ENCODE peak calls at places on chromosomes 12 and 14, in four cellular contexts. B, O, K and L are unnamed samples.

GRCh38 chr12:131939007-131939406 is 9.9 kb downstream of the PUS1 start:
- DNase-seq in K (no peak), O (peak; percentile 47), B (no peak), L (no peak)

GRCh38 chr12:54762390-54762789 is 91.9 kb upstream of the MUCL1 start:
- DNase-seq in B (no peak), K (no peak), O (no peak), L (no peak)

GRCh38 chr12:121894633-121895032 is 6.0 kb downstream of the PSMD9 start:
- DNase-seq in K (no peak), O (no peak), B (no peak), L (no peak)

GRCh38 chr12:58917699-58918334 is 2.5 kb downstream of the LRIG3 start:
- DNase-seq in B (no peak), K (no peak), O (no peak), L (no peak)

GRCh38 chr14:75283162-75283883 is 4.7 kb downstream of the FOS start:
- DNase-seq in B (no peak), O (peak; percentile 76), K (peak; percentile 49), L (no peak)

GRCh38 chr14:23079716-23080115 is 15.2 kb downstream of the ACIN1 start:
- DNase-seq in K (no peak), O (no peak), B (no peak), L (no peak)

GRCh38 chr12:31574803-31575573 is 15.9 kb downstream of the DENND5B start:
- DNase-seq in K (no peak), B (no peak), O (no peak), L (no peak)

GRCh38 chr12:94079965-94080683 is 68.3 kb upstream of the PLXNC1 start:
- DNase-seq in B (no peak), K (no peak), O (no peak), L (no peak)

GRCh38 chr12:82691513-82691912 is 4.8 kb downstream of the TMTC2 start:
- DNase-seq in K (no peak), O (no peak), B (no peak), L (no peak)

GRCh38 chr12:6979021-6979420 is 8.3 kb downstream of the EMG1 start:
- DNase-seq in K (no peak), O (no peak), B (no peak), L (no peak)

GRCh38 chr12:89280833-89281533 is 71.3 kb downstream of the DUSP6 start:
- DNase-seq in B (peak; percentile 16), O (no peak), K (no peak), L (no peak)

GRCh38 chr14:71534506-71534905 is 397.7 kb upstream of the RGS6 start:
- DNase-seq in O (no peak), K (no peak), B (no peak), L (no peak)

GRCh38 chr14:58641509-58641908 is 3.7 kb downstream of the DACT1 start:
- DNase-seq in O (no peak), K (no peak), B (no peak), L (no peak)
- TF ChIP-seq CTCF in O (no peak), K (no peak), B (no peak), L (no peak)

DNA sequence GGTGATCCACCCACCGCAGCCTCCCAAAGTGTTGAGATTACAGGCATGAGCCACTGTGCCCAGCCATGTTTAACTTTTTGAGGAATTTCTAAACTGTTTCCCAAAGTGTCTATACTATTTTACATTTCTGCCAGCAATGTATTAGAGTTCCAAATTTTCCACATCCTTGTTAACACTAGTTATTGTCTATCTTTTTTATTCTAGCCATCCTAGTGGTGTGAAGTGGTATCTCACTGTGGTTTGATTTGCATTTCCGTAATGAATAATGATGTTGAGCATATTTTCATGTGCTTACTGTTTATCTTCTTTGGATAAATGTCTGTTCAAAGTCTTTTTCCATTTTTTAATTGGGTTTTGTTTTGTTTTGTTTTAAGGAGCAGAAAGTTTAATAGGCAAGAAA is 14.7 kb downstream of the TXNRD1 start:
- DNase-seq in O (no peak), B (no peak), K (no peak), L (no peak)
- TF ChIP-seq CTCF in O (no peak), B (no peak), K (no peak), L (no peak)

GRCh38 chr12:2588345-2588744 is 206.4 kb upstream of the FKBP4 start:
- DNase-seq in K (no peak), B (no peak), O (no peak), L (no peak)
- TF ChIP-seq CTCF in K (no peak), B (no peak), O (no peak), L (no peak)

GRCh38 chr12:57175428-57176138 is 28.2 kb upstream of the LRP1-AS start:
- DNase-seq in O (no peak), K (peak; percentile 52), B (peak; percentile 76), L (no peak)
- TF ChIP-seq CTCF in O (peak; percentile 63), K (peak; percentile 15), B (peak; percentile 74), L (no peak)

GRCh38 chr12:68264864-68265256 is 11.5 kb upstream of the IL22 start:
- DNase-seq in O (no peak), B (no peak), K (no peak), L (no peak)
- TF ChIP-seq CTCF in O (no peak), B (no peak), K (no peak), L (no peak)

GRCh38 chr12:130796985-130797686 is 41.9 kb downstream of the STX2 start:
- DNase-seq in O (peak; percentile 65), K (peak; percentile 28), B (no peak), L (no peak)

GRCh38 chr12:130804216-130804615 is 34.8 kb downstream of the STX2 start:
- DNase-seq in O (no peak), B (no peak), K (no peak), L (no peak)

GRCh38 chr12:130799051-130799450 is 40.0 kb downstream of the STX2 start:
- DNase-seq in B (no peak), O (no peak), K (no peak), L (no peak)

GRCh38 chr12:130803707-130804106 is 35.3 kb downstream of the STX2 start:
- DNase-seq in O (no peak), K (no peak), B (no peak), L (no peak)

GRCh38 chr12:130800312-130800711 is 38.7 kb downstream of the STX2 start:
- DNase-seq in O (no peak), K (no peak), B (no peak), L (no peak)
- TF ChIP-seq CTCF in O (no peak), K (no peak), B (no peak), L (no peak)

DNA sequence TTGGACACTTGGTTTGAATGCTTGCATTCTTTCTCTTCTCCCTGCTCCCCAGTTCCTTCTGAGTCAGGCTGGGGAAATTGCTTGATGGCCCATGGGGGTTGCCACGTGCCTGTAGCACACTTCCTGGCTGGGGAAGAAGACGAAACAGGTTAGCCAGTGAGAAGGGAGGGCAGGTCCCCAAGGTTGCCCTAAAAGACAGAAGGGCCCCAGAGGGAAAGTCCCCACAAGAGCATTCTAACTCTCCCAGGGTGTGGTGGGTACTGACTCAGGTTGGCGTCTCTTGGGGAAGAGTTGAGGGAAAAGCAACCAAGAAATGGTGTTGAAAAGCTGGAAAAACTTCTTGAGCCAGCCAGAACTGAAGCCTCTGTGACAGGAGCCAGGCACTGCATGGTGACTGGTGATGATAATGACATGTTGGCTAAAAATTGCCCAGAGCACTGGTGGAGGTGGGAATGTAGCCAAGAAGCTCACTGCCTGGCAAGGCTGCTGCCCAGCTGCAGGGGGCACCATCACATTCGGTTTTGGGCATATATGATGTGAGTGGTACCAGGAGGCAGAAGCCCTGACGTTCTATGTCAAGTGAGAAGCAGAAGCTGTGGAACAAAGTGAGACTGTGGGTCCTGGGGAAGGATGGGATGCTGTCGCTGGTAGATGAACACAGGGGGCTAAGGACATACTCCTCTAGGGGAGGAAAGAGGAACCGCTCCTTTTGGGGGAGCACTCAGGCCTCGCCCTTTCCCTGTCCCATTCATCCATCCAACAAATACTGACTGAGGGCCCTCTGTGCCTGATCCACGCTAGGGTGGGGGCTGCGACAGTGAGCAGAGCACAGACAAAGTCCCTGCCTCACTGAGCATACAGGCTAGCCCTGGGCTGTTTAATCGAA is 8.1 kb upstream of the RABGGTA start:
- DNase-seq in B (peak; percentile 60), K (peak; percentile 44), O (peak; percentile 83), L (peak; percentile 54)
- TF ChIP-seq CTCF in B (peak; percentile 60), K (peak; percentile 27), O (peak; percentile 52), L (no peak)

GRCh38 chr12:71636704-71637115 is 26.9 kb downstream of the ZFC3H1 start:
- DNase-seq in K (no peak), B (no peak), O (no peak), L (no peak)
- TF ChIP-seq CTCF in K (peak; percentile 82), B (peak; percentile 79), O (peak; percentile 72), L (peak; percentile 66)